ENCODE peak calls at places on chromosomes 3 and 15, in five cellular contexts. N is MM.1S; X is stomach; K is CD4-positive, CD25-positive, alpha-beta regulatory T cell; I is AG04450. P is an unnamed sample.

GRCh38 chr3:25155696-25156471 is 272.2 kb upstream of the RARB start:
- DNase-seq in N (no peak), X (no peak), K (no peak), I (no peak), P (no peak)

GRCh38 chr3:42613462-42613861 is 13.0 kb downstream of the NKTR start:
- DNase-seq in N (no peak), X (no peak), K (peak; percentile 13), I (no peak), P (no peak)

GRCh38 chr3:73924063-73924462 is 299.3 kb upstream of the PDZRN3 start:
- DNase-seq in N (no peak), X (no peak), K (no peak), I (no peak), P (no peak)

GRCh38 chr15:66761723-66762595 is 59.9 kb downstream of the SMAD6 start:
- DNase-seq in N (no peak), X (no peak), K (no peak), I (no peak), P (no peak)

GRCh38 chr15:75195122-75195765 is 6.4 kb upstream of the C15orf39 start:
- DNase-seq in N (no peak), X (no peak), K (no peak), I (no peak), P (no peak)

GRCh38 chr3:101319531-101319930 is 844 bp downstream of the IMPG2 start:
- DNase-seq in N (peak; percentile 74), X (no peak), K (no peak), I (no peak), P (no peak)

GRCh38 chr15:35427091-35427490 is 118.9 kb downstream of the DPH6 start:
- DNase-seq in N (no peak), X (no peak), K (no peak), I (peak; percentile 27), P (no peak)

GRCh38 chr3:154730221-154730620 is 300.2 kb upstream of the GPR149 start:
- DNase-seq in N (no peak), X (no peak), K (no peak), I (no peak), P (no peak)

GRCh38 chr15:31360843-31361763 is 34.5 kb downstream of the KLF13 start:
- DNase-seq in N (peak; percentile 89), X (peak; percentile 61), K (peak; percentile 95), I (no peak), P (peak; percentile 74)

GRCh38 chr15:100847194-100847593 is 32.4 kb upstream of the ALDH1A3 start:
- DNase-seq in N (no peak), X (peak; percentile 10), K (no peak), I (no peak), P (no peak)

GRCh38 chr3:142963266-142964149 is at the start of gene PAQR9:
- DNase-seq in N (peak; percentile 21), X (no peak), K (no peak), I (no peak), P (no peak)

GRCh38 chr3:48408823-48409281 is 21.0 kb downstream of the PLXNB1 start:
- DNase-seq in N (no peak), X (peak; percentile 21), K (no peak), I (no peak), P (no peak)

GRCh38 chr3:113769551-113769950 is 22.7 kb downstream of the ATP6V1A start:
- DNase-seq in N (no peak), X (no peak), K (no peak), I (no peak), P (no peak)

GRCh38 chr15:66862878-66863335 is 160.9 kb downstream of the SMAD6 start:
- DNase-seq in N (peak; percentile 78), X (peak; percentile 88), K (peak; percentile 50), I (peak; percentile 62), P (peak; percentile 31)

GRCh38 chr3:61903931-61904657 is 342.7 kb downstream of the PTPRG start:
- DNase-seq in N (no peak), X (peak; percentile 34), K (no peak), I (no peak), P (no peak)

GRCh38 chr3:177196473-177197040 is 725 bp downstream of the TBL1XR1 start:
- DNase-seq in N (peak; percentile 72), X (peak; percentile 35), K (peak; percentile 64), I (no peak), P (peak; percentile 24)

GRCh38 chr3:193842029-193842782 is 249.2 kb downstream of the OPA1 start:
- DNase-seq in N (peak; percentile 41), X (peak; percentile 64), K (no peak), I (no peak), P (no peak)

GRCh38 chr3:119911748-119912147 is 129.8 kb downstream of the NR1I2 start:
- DNase-seq in N (no peak), X (no peak), K (no peak), I (no peak), P (no peak)

GRCh38 chr3:16052964-16053363 is 121.5 kb upstream of the GALNT15 start:
- DNase-seq in N (no peak), X (no peak), K (no peak), I (no peak), P (no peak)

GRCh38 chr15:41690636-41691035 is 30.4 kb downstream of the MGA start:
- DNase-seq in N (no peak), X (no peak), K (no peak), I (no peak), P (no peak)

GRCh38 chr3:115788921-115789470 is 165.7 kb downstream of the GAP43 start:
- DNase-seq in N (no peak), X (no peak), K (no peak), I (peak; percentile 76), P (no peak)

GRCh38 chr15:30953731-30954378 is 37.6 kb downstream of the MTMR10 start:
- DNase-seq in N (no peak), X (no peak), K (no peak), I (peak; percentile 74), P (no peak)

GRCh38 chr3:119924111-119925094 is 142.5 kb downstream of the NR1I2 start:
- DNase-seq in N (no peak), X (no peak), K (no peak), I (no peak), P (no peak)

GRCh38 chr3:180913582-180914404 is 1.3 kb downstream of the FXR1 start:
- DNase-seq in N (no peak), X (no peak), K (no peak), I (no peak), P (no peak)

GRCh38 chr3:623914-624545 is 427.5 kb downstream of the CHL1 start:
- DNase-seq in N (no peak), X (no peak), K (no peak), I (no peak), P (no peak)
- H3K9me3 ChIP-seq in N (no peaks in the 10 kb centered on the region), X (no peaks in the 10 kb centered on the region), K (no peaks in the 10 kb centered on the region), I (peaks cover 4% of the 10 kb centered on the region), P (no peaks in the 10 kb centered on the region)

GRCh38 chr3:169673521-169673920 is 10.0 kb upstream of the MECOM start:
- DNase-seq in N (no peak), X (no peak), K (no peak), I (no peak), P (no peak)

GRCh38 chr3:169674090-169674489 is 10.6 kb upstream of the MECOM start:
- DNase-seq in N (no peak), X (no peak), K (no peak), I (no peak), P (no peak)

GRCh38 chr3:169676925-169677537 is 13.5 kb upstream of the MECOM start:
- DNase-seq in N (no peak), X (no peak), K (no peak), I (no peak), P (no peak)

GRCh38 chr3:169678122-169678521 is 14.6 kb upstream of the MECOM start:
- DNase-seq in N (no peak), X (no peak), K (no peak), I (no peak), P (no peak)

DNA sequence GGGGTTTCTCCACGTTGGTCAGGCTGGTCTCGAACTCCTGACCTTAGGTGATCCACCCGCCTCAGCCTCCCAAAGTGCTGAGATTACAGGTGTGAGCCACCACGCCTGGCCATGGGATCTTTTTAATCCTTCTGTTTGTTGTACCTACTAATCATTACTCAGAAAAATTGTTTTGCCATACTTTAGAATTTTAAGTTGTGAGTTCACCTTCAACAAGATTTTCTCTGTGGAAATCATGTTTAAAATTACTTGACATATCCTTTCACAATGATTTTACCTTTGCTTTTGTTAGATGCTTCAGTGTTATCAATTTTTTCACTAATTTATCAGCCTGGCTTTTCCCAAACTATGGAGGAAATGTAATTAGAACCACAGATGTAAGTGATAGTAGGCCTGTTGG is 11.6 kb upstream of the MECOM start:
- DNase-seq in N (no peak), X (no peak), K (no peak), I (no peak), P (no peak)
- H3K9me3 ChIP-seq in N (no peaks in the 10 kb centered on the region), X (peaks cover 15% of the 10 kb centered on the region), K (no peaks in the 10 kb centered on the region), I (peaks cover 4% of the 10 kb centered on the region), P (peaks cover 3% of the 10 kb centered on the region)

GRCh38 chr15:45048784-45049631 is 26.0 kb downstream of the SORD start:
- DNase-seq in N (peak; percentile 7), X (no peak), K (no peak), I (no peak), P (no peak)
- H3K9me3 ChIP-seq in N (no peaks in the 10 kb centered on the region), X (no peaks in the 10 kb centered on the region), K (no peaks in the 10 kb centered on the region), I (no peaks in the 10 kb centered on the region), P (no peaks in the 10 kb centered on the region)

GRCh38 chr15:27854601-27855000 is 244.5 kb downstream of the OCA2 start:
- DNase-seq in N (no peak), X (no peak), K (no peak), I (no peak), P (no peak)

GRCh38 chr15:27851811-27852210 is 247.3 kb downstream of the OCA2 start:
- DNase-seq in N (no peak), X (peak; percentile 10), K (no peak), I (no peak), P (no peak)

GRCh38 chr15:27853624-27854455 is 245.3 kb downstream of the OCA2 start:
- DNase-seq in N (no peak), X (peak; percentile 9), K (no peak), I (no peak), P (no peak)

GRCh38 chr15:27850961-27851636 is 248.0 kb downstream of the OCA2 start:
- DNase-seq in N (no peak), X (peak; percentile 7), K (no peak), I (no peak), P (no peak)

DNA sequence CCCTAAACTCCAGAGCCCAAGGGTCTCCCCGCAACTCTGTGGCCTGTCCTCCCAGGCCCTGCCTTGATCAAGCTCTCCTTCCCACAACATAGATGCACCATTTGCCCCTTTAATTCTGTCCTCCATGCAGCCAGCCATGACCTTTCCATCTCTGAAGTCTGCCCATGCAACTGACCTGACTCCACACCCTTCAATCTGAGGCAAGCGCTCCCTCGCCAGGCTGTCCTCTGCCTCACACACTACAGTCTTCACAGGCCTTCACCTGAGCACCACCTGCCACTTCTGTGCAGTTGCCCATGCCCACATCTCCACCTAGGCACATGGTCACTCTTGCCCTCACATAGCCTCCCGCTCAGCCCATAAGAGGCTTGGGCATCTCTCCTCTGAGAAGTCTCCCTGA is 244.0 kb downstream of the OCA2 start:
- DNase-seq in N (no peak), X (no peak), K (no peak), I (no peak), P (no peak)
- H3K9me3 ChIP-seq in N (no peaks in the 10 kb centered on the region), X (peaks cover 40% of the 10 kb centered on the region), K (no peaks in the 10 kb centered on the region), I (peaks cover 12% of the 10 kb centered on the region), P (no peaks in the 10 kb centered on the region)

DNA sequence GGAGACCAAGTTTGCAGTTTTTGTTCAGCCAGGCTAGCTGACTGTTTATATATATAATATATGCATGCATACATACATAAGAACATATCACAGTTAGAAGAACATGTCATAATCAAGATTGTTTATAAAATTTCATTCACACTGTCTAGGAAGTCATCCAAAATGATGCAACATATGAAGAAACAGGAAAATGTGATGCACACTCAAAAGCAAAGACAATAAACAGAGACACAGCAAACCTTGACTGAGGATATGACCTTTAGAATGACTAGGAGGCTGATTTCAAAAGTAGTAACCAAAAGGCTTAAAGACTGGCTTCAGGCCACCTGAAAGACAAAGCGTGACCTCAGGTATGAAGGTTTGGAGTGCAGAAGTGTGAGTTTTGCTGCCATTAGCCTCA is 166.2 kb upstream of the NDN start:
- DNase-seq in N (peak; percentile 68), X (no peak), K (no peak), I (no peak), P (no peak)
- H3K9me3 ChIP-seq in N (no peaks in the 10 kb centered on the region), X (no peaks in the 10 kb centered on the region), K (no peaks in the 10 kb centered on the region), I (no peaks in the 10 kb centered on the region), P (no peaks in the 10 kb centered on the region)

P was measured in T-helper 17 cell.